ENCODE peak calls at places on chromosomes 16 and 17, in nine cellular contexts. One of them, this sample, is unnamed.

GRCh38 chr16:31064882-31065461 is 9.1 kb downstream of the ZNF668 start:
- DNase-seq in body of pancreas: peak
- DNase-seq in uterus: peak
- DNase-seq in sigmoid colon: peak
- DNase-seq in heart left ventricle: no peak
- DNase-seq in endothelial cell of umbilical vein: peak
- DNase-seq in A549: peak
- DNase-seq in ovary: no peak
- DNase-seq in prostate gland: no peak
- DNase-seq in this sample: no peak

GRCh38 chr17:79026345-79027273 is 2.6 kb downstream of the C1QTNF1 start:
- DNase-seq in body of pancreas: peak
- DNase-seq in uterus: no peak
- DNase-seq in sigmoid colon: peak
- DNase-seq in heart left ventricle: peak
- DNase-seq in endothelial cell of umbilical vein: no peak
- DNase-seq in A549: peak
- DNase-seq in ovary: peak
- DNase-seq in prostate gland: no peak
- DNase-seq in this sample: no peak

GRCh38 chr16:67169642-67170167 is 633 bp upstream of the NOL3 start:
- DNase-seq in body of pancreas: no peak
- DNase-seq in uterus: no peak
- DNase-seq in sigmoid colon: no peak
- DNase-seq in heart left ventricle: no peak
- DNase-seq in endothelial cell of umbilical vein: peak
- DNase-seq in A549: peak
- DNase-seq in ovary: peak
- DNase-seq in prostate gland: no peak
- DNase-seq in this sample: no peak

GRCh38 chr17:39164675-39165143 is 1.3 kb downstream of the ARL5C start:
- DNase-seq in body of pancreas: peak
- DNase-seq in uterus: peak
- DNase-seq in sigmoid colon: peak
- DNase-seq in heart left ventricle: peak
- DNase-seq in endothelial cell of umbilical vein: peak
- DNase-seq in A549: peak
- DNase-seq in ovary: peak
- DNase-seq in prostate gland: peak
- DNase-seq in this sample: peak

GRCh38 chr16:29825145-29826044 is 5.1 kb downstream of the MVP start:
- DNase-seq in body of pancreas: no peak
- DNase-seq in uterus: peak
- DNase-seq in sigmoid colon: peak
- DNase-seq in heart left ventricle: peak
- DNase-seq in endothelial cell of umbilical vein: peak
- DNase-seq in A549: peak
- DNase-seq in ovary: peak
- DNase-seq in prostate gland: no peak
- DNase-seq in this sample: no peak

GRCh38 chr16:23391381-23392222 is 61.4 kb downstream of the COG7 start:
- DNase-seq in body of pancreas: no peak
- DNase-seq in uterus: no peak
- DNase-seq in sigmoid colon: peak
- DNase-seq in heart left ventricle: no peak
- DNase-seq in endothelial cell of umbilical vein: no peak
- DNase-seq in A549: no peak
- DNase-seq in ovary: no peak
- DNase-seq in prostate gland: no peak
- DNase-seq in this sample: peak

GRCh38 chr16:79261461-79261860 is 339.1 kb downstream of the MAF start:
- DNase-seq in body of pancreas: peak
- DNase-seq in uterus: no peak
- DNase-seq in sigmoid colon: no peak
- DNase-seq in heart left ventricle: peak
- DNase-seq in endothelial cell of umbilical vein: no peak
- DNase-seq in A549: peak
- DNase-seq in ovary: peak
- DNase-seq in prostate gland: no peak
- DNase-seq in this sample: peak

GRCh38 chr16:10552998-10553491 is 27.4 kb downstream of the EMP2 start:
- DNase-seq in body of pancreas: peak
- DNase-seq in uterus: no peak
- DNase-seq in sigmoid colon: no peak
- DNase-seq in heart left ventricle: peak
- DNase-seq in endothelial cell of umbilical vein: peak
- DNase-seq in A549: peak
- DNase-seq in ovary: no peak
- DNase-seq in prostate gland: no peak
- DNase-seq in this sample: no peak

GRCh38 chr16:23132921-23133532 is 16.2 kb downstream of the USP31 start:
- DNase-seq in body of pancreas: no peak
- DNase-seq in uterus: peak
- DNase-seq in sigmoid colon: peak
- DNase-seq in heart left ventricle: peak
- DNase-seq in endothelial cell of umbilical vein: peak
- DNase-seq in A549: no peak
- DNase-seq in ovary: no peak
- DNase-seq in prostate gland: no peak
- DNase-seq in this sample: no peak

GRCh38 chr16:72434159-72434558 is 262.2 kb upstream of the PMFBP1 start:
- DNase-seq in body of pancreas: no peak
- DNase-seq in uterus: no peak
- DNase-seq in sigmoid colon: no peak
- DNase-seq in heart left ventricle: no peak
- DNase-seq in endothelial cell of umbilical vein: peak
- DNase-seq in A549: peak
- DNase-seq in ovary: no peak
- DNase-seq in prostate gland: no peak
- DNase-seq in this sample: no peak

GRCh38 chr17:31754239-31754945 is 104.7 kb downstream of the COPRS start:
- DNase-seq in body of pancreas: no peak
- DNase-seq in uterus: no peak
- DNase-seq in sigmoid colon: no peak
- DNase-seq in heart left ventricle: no peak
- DNase-seq in endothelial cell of umbilical vein: peak
- DNase-seq in A549: peak
- DNase-seq in ovary: no peak
- DNase-seq in prostate gland: no peak
- DNase-seq in this sample: no peak

GRCh38 chr17:80879723-80880649 is 111.7 kb upstream of the CHMP6 start:
- DNase-seq in body of pancreas: no peak
- DNase-seq in uterus: no peak
- DNase-seq in sigmoid colon: peak
- DNase-seq in heart left ventricle: peak
- DNase-seq in endothelial cell of umbilical vein: no peak
- DNase-seq in A549: no peak
- DNase-seq in ovary: peak
- DNase-seq in prostate gland: no peak
- DNase-seq in this sample: no peak

GRCh38 chr16:66480265-66481080 is 53.4 kb downstream of the BEAN1 start:
- DNase-seq in body of pancreas: no peak
- DNase-seq in uterus: no peak
- DNase-seq in sigmoid colon: no peak
- DNase-seq in heart left ventricle: no peak
- DNase-seq in endothelial cell of umbilical vein: no peak
- DNase-seq in A549: no peak
- DNase-seq in ovary: peak
- DNase-seq in prostate gland: no peak
- DNase-seq in this sample: no peak

GRCh38 chr16:12393208-12393607 is 410.5 kb downstream of the CPPED1 start:
- DNase-seq in body of pancreas: no peak
- DNase-seq in uterus: no peak
- DNase-seq in sigmoid colon: no peak
- DNase-seq in heart left ventricle: no peak
- DNase-seq in endothelial cell of umbilical vein: no peak
- DNase-seq in A549: no peak
- DNase-seq in ovary: no peak
- DNase-seq in prostate gland: no peak
- DNase-seq in this sample: no peak

GRCh38 chr16:12398736-12399047 is 405.0 kb downstream of the CPPED1 start:
- DNase-seq in body of pancreas: no peak
- DNase-seq in uterus: no peak
- DNase-seq in sigmoid colon: no peak
- DNase-seq in heart left ventricle: no peak
- DNase-seq in endothelial cell of umbilical vein: no peak
- DNase-seq in A549: no peak
- DNase-seq in ovary: no peak
- DNase-seq in prostate gland: no peak
- DNase-seq in this sample: no peak

GRCh38 chr16:12395266-12395665 is 408.4 kb downstream of the CPPED1 start:
- DNase-seq in body of pancreas: peak
- DNase-seq in uterus: no peak
- DNase-seq in sigmoid colon: no peak
- DNase-seq in heart left ventricle: no peak
- DNase-seq in endothelial cell of umbilical vein: no peak
- DNase-seq in A549: no peak
- DNase-seq in ovary: no peak
- DNase-seq in prostate gland: no peak
- DNase-seq in this sample: no peak

GRCh38 chr16:12392585-12393089 is 411.1 kb downstream of the CPPED1 start:
- DNase-seq in body of pancreas: peak
- DNase-seq in uterus: peak
- DNase-seq in sigmoid colon: peak
- DNase-seq in heart left ventricle: no peak
- DNase-seq in endothelial cell of umbilical vein: no peak
- DNase-seq in A549: no peak
- DNase-seq in ovary: peak
- DNase-seq in prostate gland: no peak
- DNase-seq in this sample: peak

GRCh38 chr16:12398029-12398735 is 405.5 kb downstream of the CPPED1 start:
- DNase-seq in body of pancreas: no peak
- DNase-seq in uterus: no peak
- DNase-seq in sigmoid colon: no peak
- DNase-seq in heart left ventricle: no peak
- DNase-seq in endothelial cell of umbilical vein: no peak
- DNase-seq in A549: no peak
- DNase-seq in ovary: no peak
- DNase-seq in prostate gland: no peak
- DNase-seq in this sample: no peak
- H3K27ac ChIP-seq in body of pancreas: no peak
- H3K27ac ChIP-seq in uterus: no peak
- H3K27ac ChIP-seq in sigmoid colon: no peak
- H3K27ac ChIP-seq in heart left ventricle: no peak
- H3K27ac ChIP-seq in endothelial cell of umbilical vein: no peak
- H3K27ac ChIP-seq in A549: no peak
- H3K27ac ChIP-seq in ovary: no peak
- H3K27ac ChIP-seq in prostate gland: no peak
- H3K27ac ChIP-seq in this sample: no peak

GRCh38 chr17:74467221-74467951 is 952 bp downstream of the CD300A start:
- DNase-seq in body of pancreas: peak
- DNase-seq in uterus: no peak
- DNase-seq in sigmoid colon: no peak
- DNase-seq in heart left ventricle: peak
- DNase-seq in endothelial cell of umbilical vein: no peak
- DNase-seq in A549: no peak
- DNase-seq in ovary: no peak
- DNase-seq in prostate gland: no peak
- DNase-seq in this sample: no peak
- TF ChIP-seq POLR2A in body of pancreas: no peak
- TF ChIP-seq POLR2A in uterus: no peak
- TF ChIP-seq POLR2A in sigmoid colon: no peak
- TF ChIP-seq POLR2A in heart left ventricle: no peak
- TF ChIP-seq POLR2A in endothelial cell of umbilical vein: no peak
- TF ChIP-seq POLR2A in A549: no peak
- TF ChIP-seq POLR2A in ovary: no peak
- TF ChIP-seq POLR2A in prostate gland: no peak
- TF ChIP-seq POLR2A in this sample: no peak

DNA sequence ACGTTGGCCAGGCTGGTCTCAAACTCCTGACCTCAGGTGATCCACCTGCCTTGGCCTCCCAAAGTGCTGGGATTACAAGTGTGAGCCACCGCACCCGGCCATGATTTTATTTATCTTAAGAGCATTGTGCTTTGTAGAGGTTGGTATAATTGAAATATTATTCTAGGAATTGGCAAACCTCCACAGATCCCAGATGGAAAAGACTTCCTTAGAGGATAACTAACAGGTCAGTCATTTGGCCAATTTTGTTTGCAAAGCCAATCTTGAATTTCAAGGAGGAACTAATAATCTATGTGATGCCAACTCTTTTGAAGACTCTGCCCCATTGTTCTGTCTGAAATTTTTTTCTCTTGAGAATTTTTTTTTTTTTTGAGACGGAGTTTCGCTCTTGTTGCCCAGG is 46.7 kb upstream of the SLC5A10 start:
- DNase-seq in body of pancreas: no peak
- DNase-seq in uterus: no peak
- DNase-seq in sigmoid colon: no peak
- DNase-seq in heart left ventricle: no peak
- DNase-seq in endothelial cell of umbilical vein: no peak
- DNase-seq in A549: no peak
- DNase-seq in ovary: no peak
- DNase-seq in prostate gland: no peak
- DNase-seq in this sample: no peak
- H3K27ac ChIP-seq in body of pancreas: no peak
- H3K27ac ChIP-seq in uterus: no peak
- H3K27ac ChIP-seq in sigmoid colon: no peak
- H3K27ac ChIP-seq in heart left ventricle: no peak
- H3K27ac ChIP-seq in endothelial cell of umbilical vein: no peak
- H3K27ac ChIP-seq in A549: no peak
- H3K27ac ChIP-seq in ovary: no peak
- H3K27ac ChIP-seq in prostate gland: no peak
- H3K27ac ChIP-seq in this sample: no peak

GRCh38 chr17:68600123-68600880 is 865 bp downstream of the FAM20A start:
- DNase-seq in body of pancreas: peak
- DNase-seq in uterus: peak
- DNase-seq in sigmoid colon: no peak
- DNase-seq in heart left ventricle: peak
- DNase-seq in endothelial cell of umbilical vein: no peak
- DNase-seq in A549: peak
- DNase-seq in ovary: peak
- DNase-seq in prostate gland: no peak
- DNase-seq in this sample: peak
- TF ChIP-seq POLR2A in body of pancreas: no peak
- TF ChIP-seq POLR2A in uterus: no peak
- TF ChIP-seq POLR2A in sigmoid colon: no peak
- TF ChIP-seq POLR2A in heart left ventricle: no peak
- TF ChIP-seq POLR2A in endothelial cell of umbilical vein: no peak
- TF ChIP-seq POLR2A in A549: no peak
- TF ChIP-seq POLR2A in ovary: no peak
- TF ChIP-seq POLR2A in prostate gland: no peak
- TF ChIP-seq POLR2A in this sample: peak

This sample was measured in thyroid gland.